ENCODE peak calls at places on chromosome 1, in ten cellular contexts. Y, T, F, V, W, K, B, C, R and Q are unnamed samples.

GRCh38 chr1:190578531-190578930 is 100.9 kb upstream of the BRINP3 start:
- DNase-seq in Y (no peak), T (no peak), F (no peak), V (no peak), W (no peak), K (no peak), B (no peak), C (no peak), R (no peak), Q (no peak)

GRCh38 chr1:157110686-157111085 is 11.1 kb upstream of the ETV3L start:
- DNase-seq in Y (no peak), T (no peak), F (no peak), V (no peak), W (no peak), K (peak; percentile 34), B (no peak), C (no peak), R (no peak), Q (no peak)

GRCh38 chr1:94463056-94463764 is 45.0 kb downstream of the ABCD3 start:
- DNase-seq in Y (no peak), T (no peak), F (no peak), V (no peak), W (no peak), K (no peak), B (no peak), C (no peak), R (peak; percentile 45), Q (no peak)

GRCh38 chr1:208047975-208048374 is 137.1 kb upstream of the CD34 start:
- DNase-seq in Y (no peak), T (no peak), F (no peak), V (no peak), W (no peak), K (peak; percentile 88), B (no peak), C (no peak), R (no peak), Q (no peak)

GRCh38 chr1:81453971-81454370 is 346.8 kb upstream of the ADGRL2 start:
- DNase-seq in Y (no peak), T (no peak), F (no peak), V (no peak), W (no peak), K (no peak), B (no peak), C (no peak), R (peak; percentile 98), Q (no peak)

GRCh38 chr1:1333551-1334241 is 2.6 kb downstream of the TAS1R3 start:
- DNase-seq in Y (no peak), T (no peak), F (no peak), V (no peak), W (no peak), K (no peak), B (no peak), C (no peak), R (no peak), Q (no peak)

GRCh38 chr1:94514095-94514727 is 27.3 kb downstream of the F3 start:
- DNase-seq in Y (no peak), T (peak; percentile 45), F (peak; percentile 23), V (no peak), W (no peak), K (no peak), B (no peak), C (no peak), R (peak; percentile 42), Q (peak; percentile 40)

GRCh38 chr1:235325854-235326253 is 2.1 kb downstream of the ARID4B start:
- DNase-seq in Y (no peak), T (no peak), F (no peak), V (no peak), W (no peak), K (no peak), B (no peak), C (no peak), R (no peak), Q (no peak)

GRCh38 chr1:247962911-247963588 is 2.0 kb upstream of the OR2AK2 start:
- DNase-seq in Y (no peak), T (no peak), F (no peak), V (no peak), W (no peak), K (no peak), B (no peak), C (no peak), R (no peak), Q (no peak)

GRCh38 chr1:156154317-156154749 is 948 bp downstream of the SEMA4A start:
- DNase-seq in Y (peak; percentile 59), T (no peak), F (no peak), V (peak; percentile 56), W (no peak), K (no peak), B (no peak), C (peak; percentile 82), R (no peak), Q (no peak)

GRCh38 chr1:54714881-54715492 is 674 bp upstream of the TTC4 start:
- DNase-seq in Y (no peak), T (no peak), F (no peak), V (no peak), W (no peak), K (no peak), B (no peak), C (no peak), R (no peak), Q (no peak)

GRCh38 chr1:33314371-33314893 is 6.5 kb downstream of the A3GALT2 start:
- DNase-seq in Y (no peak), T (no peak), F (no peak), V (no peak), W (no peak), K (peak; percentile 58), B (no peak), C (no peak), R (no peak), Q (no peak)

GRCh38 chr1:167761400-167761799 is 39.6 kb downstream of the MPZL1 start:
- DNase-seq in Y (no peak), T (no peak), F (no peak), V (no peak), W (no peak), K (no peak), B (no peak), C (no peak), R (no peak), Q (peak; percentile 19)

GRCh38 chr1:24384251-24385090 is 29.1 kb downstream of the STPG1 start:
- DNase-seq in Y (no peak), T (no peak), F (peak; percentile 42), V (no peak), W (no peak), K (no peak), B (peak; percentile 35), C (no peak), R (no peak), Q (no peak)

GRCh38 chr1:110645962-110646735 is 28.6 kb downstream of the KCNA3 start:
- DNase-seq in Y (no peak), T (no peak), F (peak; percentile 95), V (no peak), W (no peak), K (no peak), B (peak; percentile 4), C (no peak), R (no peak), Q (peak; percentile 90)

GRCh38 chr1:31859719-31860118 is 43.9 kb upstream of the SPOCD1 start:
- DNase-seq in Y (no peak), T (no peak), F (no peak), V (no peak), W (no peak), K (no peak), B (no peak), C (peak; percentile 22), R (no peak), Q (no peak)

GRCh38 chr1:48049823-48050539 is 52.8 kb upstream of the TRABD2B start:
- DNase-seq in Y (no peak), T (no peak), F (no peak), V (no peak), W (no peak), K (no peak), B (no peak), C (no peak), R (no peak), Q (no peak)

GRCh38 chr1:63705058-63705457 is 68.8 kb upstream of the ROR1 start:
- DNase-seq in Y (no peak), T (no peak), F (no peak), V (no peak), W (no peak), K (no peak), B (no peak), C (no peak), R (no peak), Q (no peak)

GRCh38 chr1:43540653-43541071 is 10.0 kb downstream of the PTPRF start:
- DNase-seq in Y (no peak), T (peak; percentile 83), F (no peak), V (no peak), W (no peak), K (peak; percentile 89), B (no peak), C (no peak), R (no peak), Q (no peak)

GRCh38 chr1:147669475-147670318 is 627 bp downstream of the ACP6 start:
- DNase-seq in Y (peak; percentile 60), T (peak; percentile 26), F (peak; percentile 48), V (peak; percentile 29), W (no peak), K (peak; percentile 84), B (no peak), C (peak; percentile 75), R (peak; percentile 25), Q (peak; percentile 37)

GRCh38 chr1:167332503-167332902 is 111.8 kb downstream of the POU2F1 start:
- DNase-seq in Y (no peak), T (no peak), F (peak; percentile 47), V (no peak), W (no peak), K (no peak), B (no peak), C (no peak), R (no peak), Q (peak; percentile 10)